ENCODE peak calls at places on chromosomes 16 and 17, in eight cellular contexts. One of them, this sample, is unnamed.

GRCh38 chr17:40190197-40191021 is 13.1 kb downstream of the RAPGEFL1 start:
- DNase-seq in Calu3: peak; percentile 78
- DNase-seq in glutamatergic neuron: peak; percentile 56
- DNase-seq in dorsolateral prefrontal cortex: no peak
- DNase-seq in coronary artery: no peak
- DNase-seq in spleen: no peak
- DNase-seq in A549: peak; percentile 87
- DNase-seq in colonic mucosa: no peak
- DNase-seq in this sample: peak; percentile 94

GRCh38 chr16:9077001-9077809 is 14.2 kb upstream of the HAPSTR1 start:
- DNase-seq in dorsolateral prefrontal cortex: no peak
- DNase-seq in glutamatergic neuron: no peak
- DNase-seq in A549: no peak
- DNase-seq in colonic mucosa: no peak
- DNase-seq in Calu3: no peak
- DNase-seq in spleen: no peak
- DNase-seq in coronary artery: no peak
- DNase-seq in this sample: no peak

GRCh38 chr16:85306071-85306792 is 194.0 kb upstream of the CIBAR2 start:
- DNase-seq in dorsolateral prefrontal cortex: peak; percentile 74
- DNase-seq in A549: no peak
- DNase-seq in coronary artery: peak; percentile 94
- DNase-seq in spleen: peak; percentile 96
- DNase-seq in glutamatergic neuron: no peak
- DNase-seq in colonic mucosa: peak; percentile 85
- DNase-seq in Calu3: peak; percentile 81
- DNase-seq in this sample: peak; percentile 76

GRCh38 chr16:2597560-2597902 is 59.7 kb downstream of the PDPK1 start:
- DNase-seq in coronary artery: no peak
- DNase-seq in colonic mucosa: no peak
- DNase-seq in spleen: peak; percentile 47
- DNase-seq in Calu3: no peak
- DNase-seq in A549: no peak
- DNase-seq in glutamatergic neuron: no peak
- DNase-seq in dorsolateral prefrontal cortex: peak; percentile 19
- DNase-seq in this sample: peak; percentile 31

GRCh38 chr16:87249425-87249824 is 67.8 kb downstream of the C16orf95 start:
- DNase-seq in spleen: peak; percentile 36
- DNase-seq in A549: no peak
- DNase-seq in glutamatergic neuron: no peak
- DNase-seq in Calu3: no peak
- DNase-seq in colonic mucosa: no peak
- DNase-seq in coronary artery: no peak
- DNase-seq in dorsolateral prefrontal cortex: no peak
- DNase-seq in this sample: no peak

GRCh38 chr16:77443834-77444460 is 9.1 kb upstream of the ADAMTS18 start:
- DNase-seq in A549: no peak
- DNase-seq in spleen: no peak
- DNase-seq in coronary artery: no peak
- DNase-seq in Calu3: no peak
- DNase-seq in glutamatergic neuron: no peak
- DNase-seq in dorsolateral prefrontal cortex: no peak
- DNase-seq in colonic mucosa: no peak
- DNase-seq in this sample: no peak

GRCh38 chr16:87201052-87201451 is 116.1 kb downstream of the C16orf95 start:
- DNase-seq in dorsolateral prefrontal cortex: peak; percentile 71
- DNase-seq in Calu3: peak; percentile 14
- DNase-seq in glutamatergic neuron: no peak
- DNase-seq in A549: no peak
- DNase-seq in coronary artery: peak; percentile 93
- DNase-seq in spleen: no peak
- DNase-seq in colonic mucosa: no peak
- DNase-seq in this sample: no peak

GRCh38 chr17:50133028-50133768 is 3.2 kb upstream of the SAMD14 start:
- DNase-seq in Calu3: peak; percentile 42
- DNase-seq in colonic mucosa: no peak
- DNase-seq in glutamatergic neuron: peak; percentile 7
- DNase-seq in coronary artery: peak; percentile 91
- DNase-seq in dorsolateral prefrontal cortex: no peak
- DNase-seq in A549: no peak
- DNase-seq in spleen: no peak
- DNase-seq in this sample: peak; percentile 89

GRCh38 chr16:30874244-30874820 is 19.5 kb downstream of the BCL7C start:
- DNase-seq in glutamatergic neuron: no peak
- DNase-seq in colonic mucosa: no peak
- DNase-seq in spleen: peak; percentile 54
- DNase-seq in dorsolateral prefrontal cortex: no peak
- DNase-seq in Calu3: no peak
- DNase-seq in A549: no peak
- DNase-seq in coronary artery: no peak
- DNase-seq in this sample: no peak

GRCh38 chr16:67150833-67151396 is at the start of gene B3GNT9:
- DNase-seq in A549: peak; percentile 82
- DNase-seq in glutamatergic neuron: peak; percentile 41
- DNase-seq in spleen: peak; percentile 86
- DNase-seq in colonic mucosa: peak; percentile 74
- DNase-seq in Calu3: peak; percentile 54
- DNase-seq in coronary artery: peak; percentile 85
- DNase-seq in dorsolateral prefrontal cortex: peak; percentile 71
- DNase-seq in this sample: peak; percentile 92

GRCh38 chr17:9456265-9456664 is 119.4 kb downstream of the STX8 start:
- DNase-seq in coronary artery: no peak
- DNase-seq in dorsolateral prefrontal cortex: no peak
- DNase-seq in spleen: no peak
- DNase-seq in colonic mucosa: peak; percentile 21
- DNase-seq in A549: no peak
- DNase-seq in glutamatergic neuron: no peak
- DNase-seq in Calu3: no peak
- DNase-seq in this sample: no peak

GRCh38 chr16:30645727-30646126 is 5.0 kb upstream of the PRR14 start:
- DNase-seq in colonic mucosa: no peak
- DNase-seq in spleen: no peak
- DNase-seq in Calu3: no peak
- DNase-seq in dorsolateral prefrontal cortex: no peak
- DNase-seq in coronary artery: no peak
- DNase-seq in glutamatergic neuron: no peak
- DNase-seq in A549: no peak
- DNase-seq in this sample: no peak

GRCh38 chr16:35170610-35171009 is 1711.2 kb downstream of the TP53TG3F start:
- DNase-seq in Calu3: no peak
- DNase-seq in colonic mucosa: no peak
- DNase-seq in coronary artery: no peak
- DNase-seq in A549: no peak
- DNase-seq in dorsolateral prefrontal cortex: no peak
- DNase-seq in glutamatergic neuron: no peak
- DNase-seq in spleen: no peak
- DNase-seq in this sample: no peak

GRCh38 chr16:75105306-75106061 is 11.1 kb downstream of the LDHD start:
- DNase-seq in dorsolateral prefrontal cortex: no peak
- DNase-seq in spleen: peak; percentile 78
- DNase-seq in Calu3: no peak
- DNase-seq in colonic mucosa: peak; percentile 55
- DNase-seq in coronary artery: no peak
- DNase-seq in glutamatergic neuron: no peak
- DNase-seq in A549: no peak
- DNase-seq in this sample: peak; percentile 44

GRCh38 chr17:66557193-66557592 is 254.8 kb downstream of the PRKCA start:
- DNase-seq in coronary artery: no peak
- DNase-seq in colonic mucosa: no peak
- DNase-seq in Calu3: no peak
- DNase-seq in A549: no peak
- DNase-seq in dorsolateral prefrontal cortex: no peak
- DNase-seq in glutamatergic neuron: no peak
- DNase-seq in spleen: no peak
- DNase-seq in this sample: no peak
- TF ChIP-seq CTCF in coronary artery: no peak
- TF ChIP-seq CTCF in colonic mucosa: no peak
- TF ChIP-seq CTCF in Calu3: no peak
- TF ChIP-seq CTCF in A549: no peak
- TF ChIP-seq CTCF in dorsolateral prefrontal cortex: no peak
- TF ChIP-seq CTCF in glutamatergic neuron: no peak
- TF ChIP-seq CTCF in spleen: no peak
- TF ChIP-seq CTCF in this sample: no peak

GRCh38 chr17:81900181-81900820 is 1.7 kb upstream of the NPB start:
- DNase-seq in Calu3: no peak
- DNase-seq in glutamatergic neuron: no peak
- DNase-seq in dorsolateral prefrontal cortex: no peak
- DNase-seq in A549: no peak
- DNase-seq in spleen: no peak
- DNase-seq in coronary artery: no peak
- DNase-seq in colonic mucosa: no peak
- DNase-seq in this sample: no peak

GRCh38 chr17:81902023-81902652 is at the start of gene NPB:
- DNase-seq in glutamatergic neuron: peak; percentile 58
- DNase-seq in Calu3: peak; percentile 36
- DNase-seq in dorsolateral prefrontal cortex: no peak
- DNase-seq in colonic mucosa: no peak
- DNase-seq in A549: no peak
- DNase-seq in spleen: no peak
- DNase-seq in coronary artery: no peak
- DNase-seq in this sample: peak; percentile 82

GRCh38 chr17:81899514-81900166 is 2.4 kb upstream of the NPB start:
- DNase-seq in Calu3: no peak
- DNase-seq in spleen: no peak
- DNase-seq in coronary artery: no peak
- DNase-seq in glutamatergic neuron: no peak
- DNase-seq in colonic mucosa: no peak
- DNase-seq in dorsolateral prefrontal cortex: no peak
- DNase-seq in A549: no peak
- DNase-seq in this sample: no peak

GRCh38 chr17:81902653-81903414 is 796 bp downstream of the NPB start:
- DNase-seq in dorsolateral prefrontal cortex: no peak
- DNase-seq in spleen: no peak
- DNase-seq in A549: no peak
- DNase-seq in coronary artery: no peak
- DNase-seq in glutamatergic neuron: no peak
- DNase-seq in Calu3: peak; percentile 29
- DNase-seq in colonic mucosa: no peak
- DNase-seq in this sample: peak; percentile 81

DNA sequence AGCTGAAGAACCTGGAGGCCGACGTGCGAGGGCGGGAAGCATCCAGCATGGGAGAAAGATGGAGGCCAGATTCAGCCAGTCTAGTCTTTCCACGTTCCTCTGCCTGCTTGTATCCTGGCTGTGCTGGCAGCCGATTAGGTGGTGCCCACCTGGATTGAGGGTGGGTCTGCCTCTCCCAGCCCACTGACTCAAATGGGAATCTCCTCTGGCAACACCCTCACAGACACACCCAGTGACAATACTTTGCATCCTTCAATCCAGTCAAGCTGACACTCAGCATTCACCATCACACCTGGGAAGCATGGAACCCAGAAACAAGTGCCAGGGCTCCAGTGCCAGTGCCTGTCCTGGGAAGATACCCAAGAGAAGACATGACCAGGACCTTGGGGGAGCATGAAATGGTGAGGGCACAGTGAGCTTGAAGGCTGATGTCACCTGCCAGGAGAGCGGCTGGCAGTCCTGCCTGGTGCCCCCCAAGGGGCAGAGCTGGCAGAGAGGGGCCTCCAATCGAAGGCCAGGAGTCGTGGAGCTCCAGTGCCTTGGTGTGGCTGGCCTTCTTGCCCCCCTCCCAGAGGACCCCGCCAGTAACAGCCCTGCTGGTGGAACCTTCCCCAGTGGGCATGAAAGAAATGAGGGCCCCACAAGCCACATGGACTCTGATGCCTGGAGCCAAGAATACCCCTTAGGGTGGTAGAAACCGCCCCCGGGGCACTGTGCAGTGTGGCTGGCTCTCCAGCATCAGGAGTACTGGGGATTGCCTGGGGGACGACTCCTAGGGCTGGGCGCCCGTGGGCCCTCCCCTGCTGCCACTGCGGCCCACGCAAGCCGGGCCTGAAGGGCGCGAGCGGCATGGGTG is 643 bp upstream of the NPB start:
- DNase-seq in coronary artery: no peak
- DNase-seq in dorsolateral prefrontal cortex: no peak
- DNase-seq in colonic mucosa: no peak
- DNase-seq in A549: no peak
- DNase-seq in Calu3: no peak
- DNase-seq in glutamatergic neuron: no peak
- DNase-seq in spleen: no peak
- DNase-seq in this sample: no peak
- TF ChIP-seq CTCF in coronary artery: no peak
- TF ChIP-seq CTCF in dorsolateral prefrontal cortex: no peak
- TF ChIP-seq CTCF in colonic mucosa: no peak
- TF ChIP-seq CTCF in A549: no peak
- TF ChIP-seq CTCF in Calu3: no peak
- TF ChIP-seq CTCF in glutamatergic neuron: no peak
- TF ChIP-seq CTCF in spleen: no peak
- TF ChIP-seq CTCF in this sample: no peak

DNA sequence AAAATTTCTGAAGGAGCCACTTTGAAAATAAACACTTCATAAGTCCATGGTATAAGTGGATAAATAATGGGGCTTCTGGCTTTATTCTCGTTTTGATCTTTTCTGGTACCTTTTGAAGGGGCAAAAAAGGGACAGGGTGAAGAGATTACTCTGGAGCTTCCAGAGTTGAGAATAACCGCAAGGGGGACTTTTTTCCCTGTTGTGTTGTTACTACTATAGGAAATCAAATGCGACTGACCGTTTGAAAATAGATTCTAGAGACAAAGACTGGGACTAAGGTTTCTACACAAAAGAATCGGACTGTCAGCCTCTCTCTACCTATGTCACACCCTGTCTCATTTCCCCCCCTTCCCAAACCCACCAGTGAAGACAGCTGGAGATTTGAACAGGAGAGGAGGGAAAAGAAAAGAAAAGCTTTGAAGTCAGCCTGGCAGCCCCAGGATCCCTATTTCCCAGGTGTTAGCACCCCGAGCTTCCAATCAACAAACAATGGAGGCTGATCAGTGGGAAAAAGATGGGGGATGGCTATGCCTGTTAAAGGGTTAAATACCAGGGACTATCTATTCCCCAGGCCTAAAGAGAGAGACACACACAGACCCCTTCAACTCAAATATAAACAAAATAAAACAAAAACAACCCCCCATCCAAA is 8.3 kb downstream of the HOXB4 start:
- DNase-seq in colonic mucosa: no peak
- DNase-seq in spleen: no peak
- DNase-seq in glutamatergic neuron: no peak
- DNase-seq in Calu3: no peak
- DNase-seq in dorsolateral prefrontal cortex: no peak
- DNase-seq in A549: no peak
- DNase-seq in coronary artery: no peak
- DNase-seq in this sample: no peak
- TF ChIP-seq CTCF in colonic mucosa: no peak
- TF ChIP-seq CTCF in spleen: no peak
- TF ChIP-seq CTCF in glutamatergic neuron: no peak
- TF ChIP-seq CTCF in Calu3: no peak
- TF ChIP-seq CTCF in dorsolateral prefrontal cortex: no peak
- TF ChIP-seq CTCF in A549: no peak
- TF ChIP-seq CTCF in coronary artery: no peak
- TF ChIP-seq CTCF in this sample: peak; percentile 48

DNA sequence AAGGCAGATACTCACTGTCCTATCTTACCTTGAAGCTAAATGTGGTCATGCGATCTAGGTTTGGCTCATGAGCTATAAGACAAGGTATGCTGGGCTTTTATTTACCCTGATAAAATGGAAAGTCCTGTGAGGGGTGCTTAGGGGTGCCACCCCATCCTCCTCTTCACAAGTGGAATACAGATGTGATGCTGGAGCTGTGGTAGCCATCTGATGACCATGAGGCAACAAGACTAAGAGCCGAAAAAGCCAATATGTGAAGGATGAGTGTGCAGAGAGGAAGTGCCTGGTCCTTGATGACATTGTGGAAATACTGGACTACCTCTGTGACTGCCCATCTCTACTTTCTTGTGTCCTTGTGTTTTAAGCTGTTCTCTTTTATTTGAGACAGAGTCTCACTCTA is 58.1 kb upstream of the TMC5 start:
- DNase-seq in dorsolateral prefrontal cortex: no peak
- DNase-seq in coronary artery: no peak
- DNase-seq in A549: no peak
- DNase-seq in colonic mucosa: no peak
- DNase-seq in Calu3: no peak
- DNase-seq in spleen: no peak
- DNase-seq in glutamatergic neuron: no peak
- DNase-seq in this sample: no peak
- TF ChIP-seq CTCF in dorsolateral prefrontal cortex: no peak
- TF ChIP-seq CTCF in coronary artery: no peak
- TF ChIP-seq CTCF in A549: no peak
- TF ChIP-seq CTCF in colonic mucosa: no peak
- TF ChIP-seq CTCF in Calu3: no peak
- TF ChIP-seq CTCF in spleen: no peak
- TF ChIP-seq CTCF in glutamatergic neuron: no peak
- TF ChIP-seq CTCF in this sample: no peak